ENCODE peak calls at places on chromosomes 13 and 19, in four cellular contexts. Q is CD8-positive, alpha-beta memory T cell; A is fibroblast of villous mesenchyme; H is stomach. F is an unnamed sample.

GRCh38 chr19:47324502-47324901 is 7.5 kb upstream of the C5AR2 start:
- DNase-seq in H (no peak), Q (no peak), A (no peak), F (no peak)

GRCh38 chr19:51525731-51526130 is 5.7 kb downstream of the SIGLEC6 start:
- DNase-seq in Q (no peak), A (no peak), H (no peak), F (no peak)

GRCh38 chr19:43755256-43755801 is 567 bp upstream of the SMG9 start:
- DNase-seq in H (peak), Q (peak), A (peak), F (peak)

GRCh38 chr19:35959040-35959967 is 23.1 kb downstream of the LRFN3 start:
- DNase-seq in Q (peak), A (no peak), H (peak), F (no peak)

GRCh38 chr13:60591348-60591747 is 194.3 kb downstream of the TDRD3 start:
- DNase-seq in H (no peak), Q (no peak), A (peak), F (peak)

GRCh38 chr13:36090592-36090991 is 40.6 kb downstream of the DCLK1 start:
- DNase-seq in H (no peak), Q (no peak), A (no peak), F (peak)

GRCh38 chr19:23823952-23824389 is 65.3 kb upstream of the ZNF681 start:
- DNase-seq in Q (no peak), H (no peak), A (no peak), F (peak)

GRCh38 chr13:69857188-69857821 is 250.3 kb upstream of the ATXN8OS start:
- DNase-seq in A (peak), H (no peak), Q (no peak), F (peak)

GRCh38 chr13:111916201-111916600 is 150.7 kb upstream of the SOX1 start:
- DNase-seq in H (no peak), A (no peak), Q (no peak), F (no peak)

GRCh38 chr13:43573787-43574562 is 212.8 kb downstream of the ENOX1 start:
- DNase-seq in A (peak), H (no peak), Q (no peak), F (no peak)

GRCh38 chr19:51339687-51340656 is 2.0 kb downstream of the VSIG10L start:
- DNase-seq in H (peak), A (peak), Q (peak), F (peak)

GRCh38 chr19:34577531-34578101 is 96.1 kb downstream of the WTIP start:
- DNase-seq in H (no peak), Q (no peak), A (no peak), F (no peak)

GRCh38 chr19:862529-863304 is 3.3 kb downstream of the CFD start:
- DNase-seq in A (peak), Q (peak), H (peak), F (peak)

GRCh38 chr13:41603917-41604316 is 146.6 kb downstream of the RGCC start:
- DNase-seq in H (no peak), A (no peak), Q (no peak), F (peak)

GRCh38 chr19:392375-392970 is 16.5 kb downstream of the C2CD4C start:
- DNase-seq in Q (no peak), H (no peak), A (no peak), F (no peak)

GRCh38 chr19:49506575-49507105 is 5.8 kb upstream of the FCGRT start:
- DNase-seq in A (peak), H (peak), Q (peak), F (peak)

GRCh38 chr13:25494708-25495411 is 123.1 kb downstream of the ATP8A2 start:
- DNase-seq in Q (no peak), H (no peak), A (no peak), F (no peak)

GRCh38 chr13:49421391-49421790 is 22.5 kb downstream of the CAB39L start:
- DNase-seq in H (no peak), A (peak), Q (peak), F (peak)

GRCh38 chr19:41144403-41144802 is 30.2 kb downstream of the CYP2F1 start:
- DNase-seq in Q (peak), H (peak), A (peak), F (peak)

GRCh38 chr19:4694211-4694987 is 24.3 kb upstream of the MYDGF start:
- DNase-seq in H (peak), Q (no peak), A (peak), F (peak)

GRCh38 chr19:15194938-15195337 is 5.9 kb downstream of the NOTCH3 start:
- DNase-seq in Q (no peak), H (no peak), A (peak), F (peak)

GRCh38 chr13:34833562-34834182 is 108.4 kb upstream of the NBEA start:
- DNase-seq in H (no peak), A (no peak), Q (no peak), F (no peak)

GRCh38 chr13:23766199-23766771 is 122.9 kb downstream of the MIPEP start:
- DNase-seq in H (no peak), Q (no peak), A (no peak), F (no peak)

GRCh38 chr13:31236211-31236786 is 36.5 kb downstream of the B3GLCT start:
- DNase-seq in Q (no peak), H (no peak), A (peak), F (peak)

GRCh38 chr13:82467626-82468025 is 1414.6 kb downstream of the SLITRK1 start:
- DNase-seq in A (no peak), Q (no peak), H (no peak), F (no peak)

GRCh38 chr19:3057275-3057714 is 5.0 kb downstream of the TLE5 start:
- DNase-seq in Q (no peak), H (peak), A (no peak), F (peak)

GRCh38 chr19:10854350-10855089 is 6.3 kb downstream of the C19orf38 start:
- DNase-seq in A (no peak), H (no peak), Q (no peak), F (no peak)

GRCh38 chr19:6649189-6649588 is 20.8 kb downstream of the TNFSF14 start:
- DNase-seq in A (no peak), Q (no peak), H (no peak), F (no peak)

GRCh38 chr19:33841685-33842084 is 45.0 kb downstream of the KCTD15 start:
- DNase-seq in A (no peak), H (no peak), Q (no peak), F (no peak)

GRCh38 chr13:110309159-110309476 is 2.0 kb downstream of the COL4A2 start:
- DNase-seq in A (no peak), H (no peak), Q (no peak), F (no peak)
- H3K4me3 ChIP-seq in A (peak), H (peak), Q (no peak), F (peak)

GRCh38 chr13:99989376-99990044 is 7.9 kb downstream of the ZIC2 start:
- DNase-seq in H (no peak), Q (no peak), A (no peak), F (no peak)
- H3K4me3 ChIP-seq in H (no peak), Q (no peak), A (no peak), F (no peak)

GRCh38 chr19:48444129-48444932 is 1.5 kb upstream of the GRWD1 start:
- DNase-seq in A (no peak), H (no peak), Q (no peak), F (no peak)
- H3K4me3 ChIP-seq in A (peak), H (peak), Q (peak), F (peak)

GRCh38 chr13:99061411-99061810 is 83.5 kb upstream of the DOCK9 start:
- DNase-seq in H (no peak), Q (no peak), A (no peak), F (no peak)

GRCh38 chr13:99064624-99065249 is 86.9 kb upstream of the DOCK9 start:
- DNase-seq in Q (no peak), H (no peak), A (no peak), F (no peak)

GRCh38 chr13:99063952-99064351 is 86.1 kb upstream of the DOCK9 start:
- DNase-seq in H (no peak), Q (no peak), A (peak), F (peak)

GRCh38 chr13:99063178-99063577 is 85.3 kb upstream of the DOCK9 start:
- DNase-seq in A (no peak), H (no peak), Q (no peak), F (no peak)

DNA sequence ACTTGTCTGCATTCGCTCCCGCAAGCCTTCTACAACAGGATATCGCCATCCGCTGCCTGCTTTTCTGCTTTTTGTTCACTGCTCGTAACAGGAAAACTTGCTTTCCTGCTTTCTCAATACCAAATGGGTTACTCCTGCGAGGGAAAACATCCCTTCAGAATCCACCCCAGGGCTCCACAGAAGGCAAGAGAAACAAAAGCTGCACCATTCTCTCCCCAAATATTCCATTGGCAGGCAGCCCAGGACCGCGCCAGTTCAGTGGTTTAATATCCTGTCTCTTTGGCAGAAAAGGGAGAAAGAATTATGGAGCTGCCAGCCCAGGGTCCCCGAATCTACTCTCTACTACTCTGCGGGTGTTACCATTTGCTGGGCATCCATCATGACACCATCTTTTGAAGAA is 84.7 kb upstream of the DOCK9 start:
- DNase-seq in A (peak), Q (no peak), H (no peak), F (no peak)
- H3K4me3 ChIP-seq in A (no peak), Q (no peak), H (no peak), F (no peak)

DNA sequence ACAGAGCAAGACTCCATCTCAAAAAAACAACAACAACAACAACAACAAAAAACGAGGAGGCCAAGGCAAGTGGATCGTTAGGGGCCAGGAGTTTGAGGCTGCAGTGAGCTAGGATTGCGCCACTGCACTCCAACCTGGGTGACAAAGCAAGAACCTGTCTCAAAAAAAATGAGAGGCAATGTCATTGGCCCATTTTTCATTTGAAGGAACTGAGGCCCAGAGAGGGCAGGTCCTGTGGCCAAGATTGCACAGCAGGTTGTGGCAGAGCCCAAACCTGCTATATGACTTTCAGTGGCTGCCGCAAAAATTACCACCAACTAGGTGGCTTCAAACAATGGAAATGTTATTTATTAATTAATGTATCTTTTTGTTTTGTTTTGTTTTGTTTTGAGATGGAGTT is 5.5 kb downstream of the PIK3R2 start:
- DNase-seq in H (no peak), Q (no peak), A (no peak), F (no peak)
- H3K4me3 ChIP-seq in H (no peak), Q (no peak), A (no peak), F (no peak)

GRCh38 chr13:114281351-114282142 is at the start of gene UPF3A:
- DNase-seq in Q (peak), H (peak), A (peak), F (peak)

GRCh38 chr13:114284680-114285079 is 3.3 kb downstream of the UPF3A start:
- DNase-seq in A (no peak), Q (no peak), H (no peak), F (no peak)

GRCh38 chr13:114285166-114285808 is 3.9 kb downstream of the UPF3A start:
- DNase-seq in H (no peak), A (no peak), Q (no peak), F (peak)

GRCh38 chr13:114282143-114282685 is 813 bp downstream of the UPF3A start:
- DNase-seq in A (no peak), H (peak), Q (no peak), F (peak)

GRCh38 chr13:114283581-114283980 is 2.2 kb downstream of the UPF3A start:
- DNase-seq in H (no peak), A (no peak), Q (no peak), F (no peak)
- H3K4me3 ChIP-seq in H (no peak), A (no peak), Q (peak), F (no peak)

GRCh38 chr13:101415358-101416174 is 742 bp downstream of the NALCN start:
- DNase-seq in A (no peak), Q (no peak), H (no peak), F (no peak)
- H3K4me3 ChIP-seq in A (peak), Q (no peak), H (peak), F (peak)

GRCh38 chr13:67225252-67226159 is 4.6 kb downstream of the PCDH9 start:
- DNase-seq in A (no peak), H (no peak), Q (no peak), F (no peak)

GRCh38 chr13:67221630-67222226 is 8.4 kb downstream of the PCDH9 start:
- DNase-seq in Q (no peak), A (no peak), H (no peak), F (no peak)

GRCh38 chr13:67223024-67223423 is 7.1 kb downstream of the PCDH9 start:
- DNase-seq in A (peak), H (no peak), Q (no peak), F (peak)

GRCh38 chr13:67224148-67224846 is 5.8 kb downstream of the PCDH9 start:
- DNase-seq in H (peak), Q (peak), A (peak), F (peak)

GRCh38 chr13:67223742-67224141 is 6.4 kb downstream of the PCDH9 start:
- DNase-seq in A (no peak), Q (no peak), H (no peak), F (peak)
- H3K4me3 ChIP-seq in A (no peak), Q (no peak), H (peak), F (no peak)

F was measured in fibroblast of mammary gland.